ENCODE peak calls at places on chromosomes 6 and 20, in five cellular contexts. L is uterus, Y is psoas muscle, P is AG04450, Z is lower lobe of right lung. G is an unnamed sample. For H3K9me3, the result is how much of the 10 kb centered on the place peaks cover.

GRCh38 chr6:166618866-166619761 is 7.9 kb downstream of the RPS6KA2 start:
- DNase-seq in P (no peak), Z (no peak), L (no peak), Y (no peak), G (no peak)

GRCh38 chr6:4973972-4974885 is 29.6 kb downstream of the RPP40 start:
- DNase-seq in L (peak), Z (no peak), P (peak), Y (peak), G (no peak)

GRCh38 chr20:48771542-48771941 is 56.3 kb downstream of the PREX1 start:
- DNase-seq in L (no peak), P (no peak), Y (no peak), Z (no peak), G (no peak)

GRCh38 chr6:56862415-56863175 is 92.3 kb upstream of the BEND6 start:
- DNase-seq in P (no peak), Z (no peak), L (no peak), Y (no peak), G (no peak)

GRCh38 chr20:57638895-57639236 is 18.6 kb upstream of the ZBP1 start:
- DNase-seq in Y (no peak), Z (no peak), P (no peak), L (no peak), G (no peak)

GRCh38 chr6:1381397-1382330 is 7.7 kb upstream of the FOXF2 start:
- DNase-seq in L (no peak), P (no peak), Z (no peak), Y (no peak), G (no peak)

GRCh38 chr6:80366721-80367120 is 260.2 kb downstream of the BCKDHB start:
- DNase-seq in L (no peak), Y (no peak), P (peak), Z (no peak), G (no peak)

GRCh38 chr20:25076731-25077609 is 5.0 kb downstream of the VSX1 start:
- DNase-seq in Y (peak), Z (no peak), P (no peak), L (peak), G (no peak)

GRCh38 chr20:62368629-62369507 is 1.8 kb upstream of the LAMA5 start:
- DNase-seq in Z (no peak), P (no peak), L (peak), Y (peak), G (peak)

GRCh38 chr20:37526839-37527637 is 638 bp downstream of the BLCAP start:
- DNase-seq in Y (peak), P (no peak), Z (no peak), L (no peak), G (no peak)

GRCh38 chr6:99790679-99791078 is 184.0 kb downstream of the PRDM13 start:
- DNase-seq in Y (no peak), Z (no peak), P (no peak), L (no peak), G (no peak)

GRCh38 chr6:72905705-72906478 is 284.0 kb downstream of the KCNQ5 start:
- DNase-seq in Z (no peak), L (no peak), P (no peak), Y (no peak), G (no peak)

GRCh38 chr6:108518714-108519576 is 41.8 kb upstream of the FOXO3 start:
- DNase-seq in Y (no peak), L (no peak), Z (no peak), P (no peak), G (no peak)

GRCh38 chr6:25042599-25042936 is 106.8 kb upstream of the RIPOR2 start:
- DNase-seq in L (no peak), Z (no peak), P (no peak), Y (no peak), G (no peak)

GRCh38 chr20:12715371-12715770 is 293.4 kb upstream of the SPTLC3 start:
- DNase-seq in L (no peak), Y (no peak), Z (no peak), P (no peak), G (no peak)

GRCh38 chr6:53805725-53806124 is 10.9 kb downstream of the LRRC1 start:
- DNase-seq in Y (no peak), P (no peak), L (no peak), Z (no peak), G (no peak)

GRCh38 chr20:63409066-63409833 is 48.1 kb upstream of the CHRNA4 start:
- DNase-seq in Z (no peak), L (no peak), P (no peak), Y (no peak), G (no peak)

DNA sequence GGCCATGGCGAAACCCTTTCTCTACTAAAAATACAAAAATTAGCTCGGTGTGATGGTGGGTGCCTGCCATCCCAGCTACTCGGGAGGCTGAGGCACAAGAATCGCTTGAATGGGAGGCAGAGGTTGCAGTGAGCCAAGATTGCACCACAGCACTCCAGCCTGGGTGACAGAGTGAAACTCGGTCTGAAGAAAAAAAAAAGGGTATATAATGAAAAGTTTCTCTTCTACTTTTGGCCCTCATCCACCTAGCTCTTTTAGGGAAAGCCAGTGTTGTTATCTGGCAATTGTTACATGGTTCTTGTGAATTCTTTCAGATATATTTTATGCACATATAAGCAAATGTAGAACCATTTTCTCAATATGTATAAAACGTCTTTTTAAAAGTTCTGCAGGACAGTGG is 19.0 kb downstream of the KIF3B start:
- DNase-seq in P (no peak), Y (no peak), Z (no peak), L (no peak), G (no peak)
- H3K27ac ChIP-seq in P (no peak), Y (no peak), Z (no peak), L (no peak), G (no peak)

GRCh38 chr6:22250486-22250885 is 46.4 kb downstream of the PRL start:
- DNase-seq in Y (no peak), Z (no peak), L (no peak), P (no peak), G (no peak)

GRCh38 chr6:22249646-22250045 is 47.2 kb downstream of the PRL start:
- DNase-seq in Z (no peak), L (no peak), P (no peak), Y (no peak), G (no peak)

GRCh38 chr6:22251331-22251730 is 45.5 kb downstream of the PRL start:
- DNase-seq in Y (no peak), Z (no peak), P (no peak), L (no peak), G (no peak)

GRCh38 chr6:22248513-22249308 is 48.1 kb downstream of the PRL start:
- DNase-seq in Z (no peak), P (no peak), Y (no peak), L (no peak), G (no peak)

GRCh38 chr6:22253955-22254655 is 42.7 kb downstream of the PRL start:
- DNase-seq in Y (no peak), L (no peak), P (no peak), Z (no peak), G (no peak)
- H3K9me3 ChIP-seq in Y (under half), L (under half), P (under half), Z (under half), G (under half)

GRCh38 chr20:43987531-43987930 is 72.9 kb downstream of the TOX2 start:
- DNase-seq in P (no peak), L (no peak), Y (no peak), Z (no peak), G (no peak)
- H3K27ac ChIP-seq in P (no peak), L (no peak), Y (no peak), Z (no peak), G (no peak)

DNA sequence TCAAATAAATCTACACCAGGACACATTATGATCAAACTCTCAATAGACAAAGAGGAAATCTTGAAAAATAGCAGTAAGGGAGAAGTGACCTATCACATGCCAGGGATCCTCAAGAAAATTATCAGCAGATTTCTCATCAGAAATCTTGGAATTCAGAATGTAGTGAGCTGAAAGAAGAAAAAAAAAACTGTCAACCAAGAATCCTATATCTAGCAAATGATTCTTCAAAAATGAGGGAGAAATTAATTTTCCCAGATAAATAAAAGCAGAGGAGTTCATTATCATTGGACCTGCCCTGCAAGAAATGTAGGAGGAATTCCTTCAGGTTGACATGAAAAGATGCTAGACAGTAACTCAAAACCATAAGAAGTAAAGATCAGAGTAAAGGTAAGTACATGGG is 363.6 kb downstream of the TFAP2A start:
- DNase-seq in Y (no peak), P (no peak), Z (no peak), L (no peak), G (no peak)
- H3K9me3 ChIP-seq in Y (under half), P (under half), Z (under half), L (under half), G (under half)

GRCh38 chr6:3400162-3400561 is 56.7 kb downstream of the SLC22A23 start:
- DNase-seq in P (no peak), L (no peak), Z (no peak), Y (no peak), G (no peak)

GRCh38 chr6:3396503-3397180 is 60.2 kb downstream of the SLC22A23 start:
- DNase-seq in P (no peak), Y (no peak), Z (no peak), L (no peak), G (no peak)

GRCh38 chr6:3398165-3398562 is 58.7 kb downstream of the SLC22A23 start:
- DNase-seq in P (no peak), Y (no peak), L (no peak), Z (no peak), G (no peak)

GRCh38 chr6:3397229-3398164 is 59.4 kb downstream of the SLC22A23 start:
- DNase-seq in P (no peak), Z (no peak), Y (no peak), L (no peak), G (no peak)

GRCh38 chr6:3398755-3399671 is 57.8 kb downstream of the SLC22A23 start:
- DNase-seq in P (no peak), L (no peak), Z (no peak), Y (no peak), G (no peak)
- H3K27ac ChIP-seq in P (no peak), L (no peak), Z (no peak), Y (no peak), G (no peak)

DNA sequence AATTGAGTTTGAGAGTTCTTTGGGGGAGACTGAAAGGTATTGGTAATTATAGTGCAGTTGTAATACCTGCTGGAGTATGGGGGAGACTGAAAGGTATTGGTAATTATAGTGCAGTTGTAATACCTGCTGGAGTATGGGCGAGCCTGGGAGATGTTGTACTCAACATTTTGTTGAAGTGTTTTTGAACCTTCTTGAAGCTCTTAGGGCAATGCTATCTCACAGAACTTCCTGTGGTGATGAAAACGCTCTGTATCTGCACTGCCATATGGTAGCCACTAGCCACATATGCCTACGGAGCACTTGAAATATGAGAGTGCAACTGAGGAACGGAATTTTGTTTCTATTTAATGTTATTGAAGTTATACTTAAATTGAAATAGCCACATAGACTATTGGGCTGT is 95.1 kb upstream of the HDGFL1 start:
- DNase-seq in P (no peak), L (no peak), Z (no peak), Y (no peak), G (no peak)
- H3K9me3 ChIP-seq in P (under half), L (under half), Z (under half), Y (under half), G (under half)

G was measured in left lung.